ENCODE peak calls at places on chromosomes 6 and 20, in ten cellular contexts. C is left ventricle myocardium inferior, J is heart right ventricle, I is cardiac muscle cell, W is progenitor cell of endocrine pancreas, H is A549, T is breast epithelium, V is neural progenitor cell, L is psoas muscle, E is GM12865. M is an unnamed sample.

GRCh38 chr6:16146527-16146955 is 17.7 kb downstream of the MYLIP start:
- DNase-seq in L (no peak), C (no peak), H (no peak), T (no peak), J (no peak), W (no peak), V (no peak), I (no peak), E (no peak), M (no peak)

GRCh38 chr6:111484655-111484974 is 1.6 kb upstream of the REV3L start:
- DNase-seq in W (no peak), E (peak; percentile 61), V (no peak), J (no peak), L (no peak), T (no peak), I (no peak), H (no peak), C (no peak), M (no peak)

GRCh38 chr6:101747160-101747559 is 353.7 kb downstream of the GRIK2 start:
- DNase-seq in E (no peak), H (no peak), L (no peak), V (no peak), J (no peak), C (no peak), T (no peak), W (no peak), I (no peak), M (no peak)

GRCh38 chr6:5135783-5136376 is 50.7 kb downstream of the PPP1R3G start:
- DNase-seq in J (no peak), V (peak; percentile 54), T (no peak), L (no peak), W (no peak), E (peak; percentile 83), I (no peak), H (peak; percentile 49), C (no peak), M (no peak)

GRCh38 chr6:24529985-24530384 is 35.2 kb downstream of the ALDH5A1 start:
- DNase-seq in L (no peak), W (no peak), H (no peak), T (no peak), C (no peak), I (no peak), V (no peak), E (no peak), J (no peak), M (no peak)

GRCh38 chr6:82818727-82819126 is 246.9 kb downstream of the UBE3D start:
- DNase-seq in I (no peak), W (no peak), V (no peak), J (no peak), E (no peak), L (no peak), T (no peak), H (no peak), C (no peak), M (no peak)

GRCh38 chr20:61157301-61157700 is 94.8 kb upstream of the CDH4 start:
- DNase-seq in E (no peak), T (no peak), H (no peak), I (no peak), L (no peak), C (no peak), V (no peak), W (no peak), J (no peak), M (no peak)

GRCh38 chr6:82364087-82365010 is 732 bp downstream of the TPBG start:
- DNase-seq in V (peak; percentile 84), L (peak; percentile 60), I (peak; percentile 69), J (peak; percentile 62), T (peak; percentile 67), H (peak; percentile 69), E (peak; percentile 60), W (peak; percentile 45), C (peak; percentile 58), M (no peak)

GRCh38 chr6:155778336-155778735 is 322.7 kb upstream of the NOX3 start:
- DNase-seq in W (no peak), H (no peak), C (no peak), V (no peak), J (no peak), T (no peak), L (no peak), E (no peak), I (no peak), M (no peak)

DNA sequence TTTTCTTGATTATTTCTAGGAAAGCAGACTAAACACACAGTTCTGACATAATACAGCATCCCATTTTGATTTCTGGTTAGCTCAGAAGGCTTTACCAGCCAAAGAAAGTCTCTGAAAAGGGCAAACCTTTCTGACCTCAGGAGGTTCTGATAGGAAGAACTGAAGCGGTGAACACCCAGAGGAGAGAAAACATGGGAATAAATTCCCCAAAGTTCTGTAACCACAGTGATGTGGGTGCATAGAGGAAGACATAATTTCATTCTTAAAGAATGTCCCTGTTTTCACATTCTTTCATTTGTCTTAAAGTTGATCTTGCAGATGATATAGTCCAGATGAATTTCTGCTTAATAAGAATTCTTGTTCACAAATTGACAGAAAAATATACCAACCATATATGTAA is 60.3 kb downstream of the RSPO3 start:
- DNase-seq in E (no peak), I (no peak), W (no peak), L (no peak), V (no peak), C (no peak), T (no peak), H (no peak), J (no peak), M (no peak)
- TF ChIP-seq CTCF in E (no peak), I (no peak), W (no peak), L (no peak), V (no peak), C (no peak), T (no peak), H (no peak), J (no peak), M (no peak)

GRCh38 chr20:35329435-35330139 is 37.4 kb upstream of the FAM83C start:
- DNase-seq in H (peak; percentile 72), I (peak; percentile 48), C (no peak), V (peak; percentile 65), T (no peak), J (no peak), L (peak; percentile 42), E (peak; percentile 58), W (no peak), M (no peak)
- TF ChIP-seq CTCF in H (peak; percentile 84), I (peak; percentile 61), C (peak; percentile 50), V (peak; percentile 76), T (no peak), J (peak; percentile 45), L (peak; percentile 47), E (peak; percentile 68), W (peak; percentile 55), M (no peak)

GRCh38 chr6:122766256-122766655 is 13.3 kb upstream of the FABP7 start:
- DNase-seq in H (no peak), J (no peak), T (no peak), W (no peak), L (no peak), E (no peak), I (no peak), C (no peak), V (no peak), M (no peak)

GRCh38 chr6:122772724-122773123 is 6.8 kb upstream of the FABP7 start:
- DNase-seq in W (no peak), L (no peak), E (no peak), T (no peak), H (no peak), C (no peak), I (no peak), J (no peak), V (no peak), M (no peak)

GRCh38 chr6:122775975-122776374 is 3.5 kb upstream of the FABP7 start:
- DNase-seq in T (no peak), L (no peak), H (no peak), V (no peak), C (no peak), W (no peak), J (no peak), I (no peak), E (no peak), M (no peak)

DNA sequence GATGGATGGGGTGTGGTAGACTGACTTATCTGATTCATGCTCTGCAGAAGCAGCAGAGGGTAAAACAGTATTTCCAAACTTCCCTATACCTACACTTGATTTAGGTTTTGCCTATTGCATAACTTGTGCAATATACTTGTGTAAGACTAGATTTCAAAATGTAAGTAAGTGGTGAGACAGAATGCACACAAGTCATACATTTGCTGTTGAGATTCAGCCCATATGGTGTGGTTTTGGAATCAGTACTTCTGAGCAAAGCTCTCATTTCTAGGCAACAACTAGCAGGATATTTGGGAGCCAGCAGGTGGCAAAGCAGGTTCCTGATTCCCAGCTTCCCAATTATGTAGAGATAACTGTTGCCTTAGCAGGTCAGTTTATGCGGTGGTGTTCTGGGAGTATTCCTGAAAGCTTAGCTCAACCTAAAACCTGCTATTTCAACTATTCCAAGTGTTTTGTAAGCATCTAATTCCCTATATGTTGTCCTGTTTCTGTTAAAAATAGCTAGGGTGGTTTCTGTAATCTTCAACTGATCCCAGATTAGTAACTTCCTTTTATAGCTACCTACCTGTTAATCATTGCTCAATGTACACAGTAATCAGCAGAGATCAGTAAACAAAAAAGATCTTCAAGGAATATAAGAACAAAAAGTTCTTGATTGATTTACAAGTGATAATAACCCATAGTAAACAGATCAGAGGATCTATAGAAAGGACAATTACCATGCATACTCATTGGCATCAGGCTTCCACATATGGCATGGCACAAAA is 8.5 kb upstream of the FABP7 start:
- DNase-seq in E (no peak), C (no peak), V (peak; percentile 34), L (no peak), J (no peak), T (no peak), I (peak; percentile 15), W (no peak), H (no peak), M (no peak)
- TF ChIP-seq CTCF in E (no peak), C (no peak), V (peak; percentile 45), L (no peak), J (no peak), T (no peak), I (no peak), W (peak; percentile 21), H (no peak), M (no peak)

GRCh38 chr6:47407295-47408281 is 70.0 kb upstream of the CD2AP start:
- DNase-seq in V (no peak), W (no peak), C (no peak), E (no peak), L (no peak), T (no peak), H (peak; percentile 69), I (no peak), J (no peak), M (no peak)

GRCh38 chr6:47404436-47404835 is 73.2 kb upstream of the CD2AP start:
- DNase-seq in V (no peak), E (no peak), I (no peak), L (no peak), H (no peak), C (no peak), W (no peak), J (no peak), T (no peak), M (no peak)

GRCh38 chr6:47400581-47400980 is 77.0 kb upstream of the CD2AP start:
- DNase-seq in T (no peak), L (no peak), I (no peak), E (no peak), C (no peak), W (no peak), H (no peak), V (no peak), J (no peak), M (no peak)

GRCh38 chr6:47405273-47405672 is 72.3 kb upstream of the CD2AP start:
- DNase-seq in E (no peak), H (peak; percentile 63), I (no peak), L (no peak), V (no peak), W (no peak), J (no peak), T (no peak), C (no peak), M (no peak)

GRCh38 chr6:47403801-47404200 is 73.8 kb upstream of the CD2AP start:
- DNase-seq in V (no peak), E (no peak), C (no peak), H (no peak), T (no peak), W (no peak), J (no peak), I (no peak), L (no peak), M (no peak)
- TF ChIP-seq CTCF in V (no peak), E (no peak), C (no peak), H (no peak), T (no peak), W (no peak), J (no peak), I (no peak), L (no peak), M (no peak)